ENCODE peak calls at places on chromosomes 4 and X, in seven cellular contexts. One of them, this sample, is unnamed.

GRCh38 chr4:26000274-26000950 is 86.4 kb downstream of the SMIM20 start:
- DNase-seq in nucleus accumbens: no peak
- DNase-seq in foreskin fibroblast: no peak
- DNase-seq in HFFc6: no peak
- DNase-seq in AG04450: no peak
- DNase-seq in KBM-7: no peak
- DNase-seq in GM20000: no peak
- DNase-seq in this sample: no peak

GRCh38 chrX:52574416-52575275 is 57.8 kb upstream of the XAGE1B start:
- DNase-seq in nucleus accumbens: no peak
- DNase-seq in AG04450: peak
- DNase-seq in KBM-7: peak
- DNase-seq in foreskin fibroblast: peak
- DNase-seq in GM20000: peak
- DNase-seq in HFFc6: peak
- DNase-seq in this sample: peak

GRCh38 chr4:146458594-146458993 is 63.1 kb downstream of the SLC10A7 start:
- DNase-seq in nucleus accumbens: no peak
- DNase-seq in KBM-7: peak
- DNase-seq in foreskin fibroblast: no peak
- DNase-seq in HFFc6: no peak
- DNase-seq in GM20000: peak
- DNase-seq in AG04450: no peak
- DNase-seq in this sample: no peak

GRCh38 chr4:127188847-127189246 is 443.9 kb upstream of the INTU start:
- DNase-seq in foreskin fibroblast: no peak
- DNase-seq in nucleus accumbens: no peak
- DNase-seq in HFFc6: no peak
- DNase-seq in AG04450: no peak
- DNase-seq in KBM-7: peak
- DNase-seq in GM20000: no peak
- DNase-seq in this sample: no peak

GRCh38 chr4:112266823-112267222 is 18.9 kb downstream of the TIFA start:
- DNase-seq in KBM-7: peak
- DNase-seq in AG04450: no peak
- DNase-seq in foreskin fibroblast: peak
- DNase-seq in nucleus accumbens: no peak
- DNase-seq in HFFc6: peak
- DNase-seq in GM20000: no peak
- DNase-seq in this sample: no peak

GRCh38 chrX:50202539-50202938 is 1.7 kb upstream of the AKAP4 start:
- DNase-seq in HFFc6: peak
- DNase-seq in GM20000: no peak
- DNase-seq in KBM-7: no peak
- DNase-seq in foreskin fibroblast: no peak
- DNase-seq in AG04450: no peak
- DNase-seq in nucleus accumbens: no peak
- DNase-seq in this sample: no peak

GRCh38 chr4:27217261-27217769 is 356.7 kb downstream of the STIM2 start:
- DNase-seq in KBM-7: no peak
- DNase-seq in GM20000: no peak
- DNase-seq in foreskin fibroblast: peak
- DNase-seq in HFFc6: peak
- DNase-seq in nucleus accumbens: no peak
- DNase-seq in AG04450: no peak
- DNase-seq in this sample: peak

GRCh38 chr4:5993876-5994811 is 24.1 kb downstream of the C4orf50 start:
- DNase-seq in foreskin fibroblast: no peak
- DNase-seq in AG04450: no peak
- DNase-seq in nucleus accumbens: no peak
- DNase-seq in GM20000: no peak
- DNase-seq in KBM-7: no peak
- DNase-seq in HFFc6: no peak
- DNase-seq in this sample: no peak

GRCh38 chrX:32708542-32708941 is 502.8 kb downstream of the DMD start:
- DNase-seq in foreskin fibroblast: no peak
- DNase-seq in AG04450: no peak
- DNase-seq in KBM-7: no peak
- DNase-seq in GM20000: no peak
- DNase-seq in HFFc6: no peak
- DNase-seq in nucleus accumbens: no peak
- DNase-seq in this sample: no peak

GRCh38 chr4:139191373-139191772 is 14.4 kb upstream of the ELF2 start:
- DNase-seq in HFFc6: no peak
- DNase-seq in foreskin fibroblast: no peak
- DNase-seq in KBM-7: no peak
- DNase-seq in nucleus accumbens: no peak
- DNase-seq in AG04450: no peak
- DNase-seq in GM20000: no peak
- DNase-seq in this sample: no peak

GRCh38 chrX:42290608-42291007 is 367.3 kb upstream of the CASK start:
- DNase-seq in HFFc6: no peak
- DNase-seq in KBM-7: peak
- DNase-seq in nucleus accumbens: no peak
- DNase-seq in GM20000: no peak
- DNase-seq in AG04450: no peak
- DNase-seq in foreskin fibroblast: no peak
- DNase-seq in this sample: no peak

GRCh38 chrX:15915959-15916703 is 61.5 kb upstream of the AP1S2 start:
- DNase-seq in KBM-7: peak
- DNase-seq in GM20000: no peak
- DNase-seq in nucleus accumbens: no peak
- DNase-seq in foreskin fibroblast: no peak
- DNase-seq in AG04450: no peak
- DNase-seq in HFFc6: no peak
- DNase-seq in this sample: no peak

GRCh38 chrX:9855536-9856320 is 69.5 kb downstream of the SHROOM2 start:
- DNase-seq in HFFc6: no peak
- DNase-seq in KBM-7: no peak
- DNase-seq in GM20000: no peak
- DNase-seq in nucleus accumbens: no peak
- DNase-seq in foreskin fibroblast: no peak
- DNase-seq in AG04450: no peak
- DNase-seq in this sample: no peak

This sample was measured in GM04503.